ENCODE peak calls at places on chromosomes 13 and 19, in four cellular contexts. E is ascending aorta, V is GM12865, W is pancreas. R is an unnamed sample.

GRCh38 chr13:44768233-44768632 is 192.1 kb upstream of the TSC22D1 start:
- DNase-seq in E (no peak), V (peak; percentile 80), W (no peak), R (peak; percentile 32)

GRCh38 chr13:57612568-57612967 is 19.0 kb upstream of the PCDH17 start:
- DNase-seq in E (no peak), V (no peak), W (no peak), R (no peak)

GRCh38 chr19:58568731-58569130 is 4.4 kb downstream of the MZF1 start:
- DNase-seq in E (no peak), V (no peak), W (peak; percentile 3), R (no peak)

GRCh38 chr19:40411125-40411842 is 1.9 kb downstream of the PRX start:
- DNase-seq in E (no peak), V (peak; percentile 75), W (no peak), R (no peak)

GRCh38 chr13:106118050-106118449 is 417.4 kb downstream of the EFNB2 start:
- DNase-seq in E (no peak), V (no peak), W (no peak), R (no peak)

GRCh38 chr13:74443623-74444022 is 309.4 kb upstream of the KLF12 start:
- DNase-seq in E (no peak), V (no peak), W (no peak), R (no peak)

GRCh38 chr13:30479154-30479553 is 13.4 kb upstream of the HMGB1 start:
- DNase-seq in E (no peak), V (no peak), W (no peak), R (no peak)

GRCh38 chr13:65677906-65678305 is 1552.2 kb downstream of the PCDH9 start:
- DNase-seq in E (no peak), V (no peak), W (no peak), R (no peak)

GRCh38 chr19:38213911-38214625 is 10.0 kb downstream of the DPF1 start:
- DNase-seq in E (no peak), V (peak; percentile 80), W (no peak), R (no peak)

GRCh38 chr13:31722684-31723083 is 16.6 kb upstream of the RXFP2 start:
- DNase-seq in E (no peak), V (no peak), W (no peak), R (no peak)

GRCh38 chr13:64928704-64929499 is 2301.2 kb downstream of the PCDH9 start:
- DNase-seq in E (no peak), V (peak; percentile 68), W (no peak), R (no peak)

GRCh38 chr19:49442793-49443365 is 1.6 kb upstream of the SLC17A7 start:
- DNase-seq in E (peak; percentile 96), V (peak; percentile 75), W (peak; percentile 89), R (peak; percentile 99)

GRCh38 chr19:2523630-2524311 is 47.8 kb downstream of the GADD45B start:
- DNase-seq in E (peak; percentile 85), V (no peak), W (no peak), R (no peak)

GRCh38 chr19:54041969-54042606 is 21.6 kb downstream of the VSTM1 start:
- DNase-seq in E (no peak), V (no peak), W (no peak), R (no peak)

GRCh38 chr13:26377038-26377437 is 123.1 kb downstream of the CDK8 start:
- DNase-seq in E (no peak), V (peak; percentile 19), W (no peak), R (no peak)

GRCh38 chr19:16581971-16582343 is 9.7 kb upstream of the SLC35E1 start:
- DNase-seq in E (no peak), V (no peak), W (no peak), R (no peak)

GRCh38 chr13:31742102-31742695 is 2.9 kb downstream of the RXFP2 start:
- DNase-seq in E (peak; percentile 82), V (peak; percentile 81), W (peak; percentile 17), R (peak; percentile 91)

GRCh38 chr19:12788682-12789097 is 2.6 kb upstream of the JUNB start:
- DNase-seq in E (peak; percentile 90), V (peak; percentile 93), W (peak; percentile 77), R (peak; percentile 94)

GRCh38 chr13:20408181-20408580 is 117.5 kb downstream of the CRYL1 start:
- DNase-seq in E (peak; percentile 31), V (no peak), W (no peak), R (no peak)

GRCh38 chr19:6767357-6768235 is at the start of gene SH2D3A:
- DNase-seq in E (peak; percentile 78), V (peak; percentile 98), W (peak; percentile 93), R (peak; percentile 87)

GRCh38 chr13:46116653-46117502 is 12.0 kb upstream of the CPB2 start:
- DNase-seq in E (no peak), V (no peak), W (no peak), R (no peak)

GRCh38 chr19:3179739-3180293 is 1.2 kb downstream of the S1PR4 start:
- DNase-seq in E (no peak), V (peak; percentile 59), W (no peak), R (no peak)

GRCh38 chr19:55447421-55448174 is 4.5 kb upstream of the SHISA7 start:
- DNase-seq in E (no peak), V (no peak), W (no peak), R (no peak)

GRCh38 chr13:84279166-84279565 is 396.9 kb upstream of the SLITRK1 start:
- DNase-seq in E (no peak), V (no peak), W (no peak), R (no peak)

GRCh38 chr13:29786698-29787097 is 63.7 kb downstream of the UBL3 start:
- DNase-seq in E (no peak), V (no peak), W (no peak), R (no peak)

GRCh38 chr13:107867701-107868661 is 347.4 kb downstream of the LIG4 start:
- DNase-seq in E (no peak), V (no peak), W (peak; percentile 13), R (no peak)

GRCh38 chr13:71021810-71022422 is 845.1 kb downstream of the DACH1 start:
- DNase-seq in E (no peak), V (peak; percentile 18), W (no peak), R (no peak)

GRCh38 chr13:81795710-81796109 is 1454.8 kb upstream of the SPRY2 start:
- DNase-seq in E (no peak), V (no peak), W (no peak), R (no peak)

GRCh38 chr13:76976488-76976887 is 15.4 kb upstream of the CLN5 start:
- DNase-seq in E (no peak), V (no peak), W (no peak), R (no peak)

GRCh38 chr19:42392165-42392564 is 2.1 kb upstream of the CNFN start:
- DNase-seq in E (no peak), V (no peak), W (no peak), R (no peak)

GRCh38 chr19:42389899-42390298 is at the start of gene CNFN:
- DNase-seq in E (no peak), V (no peak), W (no peak), R (no peak)

GRCh38 chr19:42388851-42389489 is 1.1 kb downstream of the CNFN start:
- DNase-seq in E (no peak), V (no peak), W (no peak), R (no peak)

DNA sequence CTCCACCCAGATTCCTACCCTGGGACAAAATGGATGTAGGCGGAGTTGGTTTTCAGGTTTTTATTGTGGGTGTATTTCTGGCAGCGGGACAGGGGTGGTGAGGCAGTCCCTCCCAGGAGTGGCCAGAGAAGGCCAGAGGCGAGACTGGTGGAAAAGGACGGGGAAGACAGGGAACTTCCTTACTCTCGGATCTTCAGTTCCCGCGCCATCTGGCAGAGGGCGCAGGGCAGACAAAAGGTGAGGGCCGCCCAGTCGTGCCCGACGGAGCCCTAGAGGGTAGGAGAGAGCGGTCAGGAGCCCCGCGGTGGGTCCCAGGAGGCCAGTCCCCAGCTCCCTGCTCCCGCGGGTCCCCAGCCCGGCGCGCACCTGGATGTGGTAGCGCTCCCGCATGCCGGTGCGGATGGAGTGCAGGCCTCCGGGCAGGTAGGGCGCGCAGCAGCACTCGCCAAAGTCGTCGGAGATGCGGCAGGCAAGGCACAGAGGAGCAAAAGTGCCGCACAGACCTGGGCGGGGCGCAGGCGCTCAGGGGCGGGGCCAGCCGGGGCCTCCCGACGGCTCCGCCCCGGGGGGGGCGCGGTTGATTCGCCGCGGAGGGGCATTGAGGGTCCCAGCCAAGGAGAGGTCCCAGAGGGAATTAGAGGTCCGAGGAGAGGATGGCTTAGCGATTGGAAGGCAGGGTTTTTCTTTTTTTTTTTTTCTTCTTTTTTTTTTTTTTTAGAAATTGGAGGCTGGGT is 3.0 kb downstream of the CNFN start:
- DNase-seq in E (peak; percentile 71), V (peak; percentile 49), W (peak; percentile 52), R (peak; percentile 91)
- TF ChIP-seq CTCF in E (no peak), V (peak; percentile 41), W (peak; percentile 26), R (no peak)

DNA sequence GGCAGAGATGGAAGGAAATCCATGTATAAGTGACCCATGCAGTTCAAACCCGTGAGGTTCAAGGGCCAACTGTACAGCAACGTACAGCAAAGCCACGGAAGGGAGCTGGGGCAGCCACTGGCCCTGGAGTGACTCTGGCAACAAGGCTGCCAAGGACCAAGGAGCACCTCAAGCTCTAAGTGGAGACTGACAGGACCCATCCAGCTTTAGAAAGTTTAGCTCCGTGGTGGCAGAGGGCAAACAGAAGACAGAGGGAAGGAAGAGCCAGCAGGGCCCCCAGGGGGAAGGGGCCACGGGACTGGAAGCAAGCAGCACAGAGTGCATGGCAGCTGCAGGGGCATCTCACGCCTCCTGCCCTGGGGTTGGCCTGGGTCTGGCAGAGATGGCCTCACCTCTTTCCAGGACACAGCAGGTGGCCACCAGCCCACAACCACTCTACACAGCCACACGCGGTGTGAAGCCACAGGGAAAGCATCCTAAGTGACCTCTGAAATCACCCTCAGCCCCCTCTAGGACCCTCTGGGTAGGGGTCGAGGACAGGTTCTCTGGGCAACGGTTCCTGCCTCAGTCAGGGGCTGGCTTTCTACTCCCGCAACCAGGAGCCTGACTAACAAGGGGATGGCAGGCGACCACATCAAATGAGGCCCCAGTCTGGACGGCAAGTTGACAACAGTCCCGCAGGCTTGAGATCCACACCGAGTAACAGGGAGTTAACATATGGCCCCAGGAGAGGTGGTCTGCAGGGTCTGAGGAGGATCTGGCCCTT is 3.8 kb downstream of the MIER2 start:
- DNase-seq in E (no peak), V (no peak), W (no peak), R (no peak)
- H3K4me3 ChIP-seq in E (no peak overlapping the region), V (no peak overlapping the region), W (no peak overlapping the region), R (no peak overlapping the region)

GRCh38 chr13:24893863-24894262 is 129.9 kb downstream of the RNF17 start:
- DNase-seq in E (no peak), V (no peak), W (no peak), R (no peak)
- TF ChIP-seq CTCF in E (no peak), V (no peak), W (no peak), R (no peak)

GRCh38 chr13:39952244-39953233 is 297.1 kb downstream of the COG6 start:
- DNase-seq in E (no peak), V (peak; percentile 30), W (no peak), R (no peak)
- H3K4me3 ChIP-seq in E (no peak overlapping the region), V (no peak overlapping the region), W (no peak overlapping the region), R (no peak overlapping the region)

DNA sequence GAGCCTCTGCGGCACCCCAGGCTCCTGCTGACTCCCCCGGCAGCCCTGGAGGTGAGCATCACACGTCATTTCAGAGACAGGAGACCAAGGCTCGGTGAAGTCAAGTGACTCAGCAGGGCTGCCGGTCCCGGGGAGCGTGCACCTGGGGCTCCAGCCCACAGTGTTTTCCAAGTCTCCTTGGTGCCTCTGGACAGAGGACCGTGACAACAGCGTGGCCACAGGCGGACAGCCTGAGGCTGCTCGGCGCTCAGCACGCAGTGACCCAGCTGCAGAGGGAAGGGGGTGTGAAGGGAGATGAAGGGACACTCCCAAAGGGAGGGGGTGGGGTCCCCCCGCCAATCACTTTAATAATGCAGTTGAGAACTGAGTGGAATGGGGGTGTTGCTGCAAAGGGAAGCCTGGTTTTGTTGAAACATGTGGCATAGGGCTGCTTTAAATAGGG is 17.5 kb upstream of the ASPDH start:
- DNase-seq in E (no peak), V (no peak), W (no peak), R (no peak)
- TF ChIP-seq CTCF in E (no peak), V (no peak), W (no peak), R (no peak)

GRCh38 chr19:56837004-56837403 is 3.5 kb downstream of the PEG3 start:
- DNase-seq in E (no peak), V (no peak), W (peak; percentile 19), R (no peak)
- H3K4me3 ChIP-seq in E (no peak overlapping the region), V (no peak overlapping the region), W (no peak overlapping the region), R (no peak overlapping the region)